ENCODE peak calls at places on chromosomes 7 and 10, in nine cellular contexts. L, I, H, S, R, D, Y, K and Z are unnamed samples.

GRCh38 chr7:104983620-104984539 is 30.1 kb upstream of the KMT2E start:
- DNase-seq in L (peak), I (no peak), H (peak), S (peak), R (peak), D (peak), Y (peak), K (peak), Z (peak)

GRCh38 chr7:134065415-134065814 is 61.7 kb upstream of the LRGUK start:
- DNase-seq in L (no peak), I (no peak), H (no peak), S (no peak), R (no peak), D (no peak), Y (no peak), K (no peak), Z (no peak)

GRCh38 chr7:151897201-151897711 is 20.3 kb upstream of the PRKAG2 start:
- DNase-seq in L (peak), I (no peak), H (no peak), S (no peak), R (no peak), D (no peak), Y (peak), K (no peak), Z (no peak)

GRCh38 chr10:86936661-86937501 is 20.5 kb downstream of the MMRN2 start:
- DNase-seq in L (no peak), I (no peak), H (no peak), S (peak), R (peak), D (no peak), Y (no peak), K (no peak), Z (no peak)

GRCh38 chr7:30799206-30799975 is 28.2 kb downstream of the MINDY4 start:
- DNase-seq in L (no peak), I (peak), H (no peak), S (peak), R (peak), D (no peak), Y (no peak), K (no peak), Z (peak)

GRCh38 chr7:129786825-129787563 is 165.8 kb downstream of the UBE2H start:
- DNase-seq in L (peak), I (no peak), H (no peak), S (no peak), R (no peak), D (no peak), Y (no peak), K (no peak), Z (no peak)

GRCh38 chr10:6667679-6668270 is 87.7 kb upstream of the PRKCQ start:
- DNase-seq in L (peak), I (peak), H (no peak), S (no peak), R (peak), D (no peak), Y (peak), K (peak), Z (peak)

GRCh38 chr10:70890917-70891431 is 2.6 kb upstream of the PCBD1 start:
- DNase-seq in L (peak), I (no peak), H (no peak), S (no peak), R (no peak), D (no peak), Y (no peak), K (no peak), Z (no peak)

GRCh38 chr10:68406815-68407585 is at the start of gene RUFY2:
- DNase-seq in L (peak), I (peak), H (peak), S (peak), R (peak), D (peak), Y (peak), K (peak), Z (peak)

GRCh38 chr10:69389827-69390490 is 26.8 kb downstream of the TACR2 start:
- DNase-seq in L (peak), I (peak), H (peak), S (no peak), R (peak), D (peak), Y (peak), K (no peak), Z (no peak)

GRCh38 chr10:103859161-103860141 is 4.1 kb upstream of the SH3PXD2A start:
- DNase-seq in L (peak), I (no peak), H (no peak), S (peak), R (peak), D (peak), Y (peak), K (peak), Z (peak)

GRCh38 chr7:158276414-158277218 is 311.0 kb downstream of the PTPRN2 start:
- DNase-seq in L (no peak), I (no peak), H (no peak), S (no peak), R (no peak), D (no peak), Y (no peak), K (no peak), Z (no peak)

GRCh38 chr10:95814011-95814727 is 58.2 kb downstream of the ENTPD1 start:
- DNase-seq in L (no peak), I (peak), H (no peak), S (peak), R (peak), D (no peak), Y (peak), K (no peak), Z (no peak)

GRCh38 chr10:97127507-97127906 is 58.3 kb downstream of the SLIT1 start:
- DNase-seq in L (no peak), I (no peak), H (no peak), S (no peak), R (no peak), D (no peak), Y (no peak), K (no peak), Z (no peak)

GRCh38 chr10:14500172-14500765 is 169.5 kb upstream of the FRMD4A start:
- DNase-seq in L (no peak), I (no peak), H (no peak), S (no peak), R (no peak), D (no peak), Y (no peak), K (no peak), Z (no peak)